ENCODE peak calls at places on chromosomes 1 and 21, in six cellular contexts. Y is sigmoid colon, R is right cardiac atrium, Q is heart right ventricle, E is uterus, L is psoas muscle. B is an unnamed sample.

GRCh38 chr1:68321084-68321685 is 88.9 kb upstream of the WLS start:
- DNase-seq in Y (peak; percentile 87), R (peak; percentile 86), Q (peak; percentile 64), E (peak; percentile 55), L (peak; percentile 44), B (peak; percentile 21)

GRCh38 chr1:6800728-6801127 is 15.5 kb downstream of the CAMTA1 start:
- DNase-seq in Y (no peak), R (no peak), Q (no peak), E (no peak), L (no peak), B (no peak)

GRCh38 chr1:157104598-157105293 is 5.1 kb upstream of the ETV3L start:
- DNase-seq in Y (peak; percentile 11), R (no peak), Q (no peak), E (no peak), L (no peak), B (no peak)

GRCh38 chr21:29007801-29008200 is 11.3 kb downstream of the RWDD2B start:
- DNase-seq in Y (no peak), R (no peak), Q (no peak), E (no peak), L (no peak), B (no peak)

GRCh38 chr21:42848932-42849758 is 30.2 kb downstream of the WDR4 start:
- DNase-seq in Y (no peak), R (peak; percentile 15), Q (no peak), E (no peak), L (no peak), B (no peak)

GRCh38 chr1:224769987-224770693 is 154.0 kb downstream of the CNIH3 start:
- DNase-seq in Y (no peak), R (no peak), Q (no peak), E (no peak), L (no peak), B (no peak)

GRCh38 chr1:43439781-43440180 is 13.9 kb downstream of the HYI start:
- DNase-seq in Y (no peak), R (no peak), Q (no peak), E (peak; percentile 11), L (no peak), B (no peak)

GRCh38 chr1:234985531-234986294 is 142.9 kb downstream of the TOMM20 start:
- DNase-seq in Y (peak; percentile 65), R (peak; percentile 73), Q (no peak), E (no peak), L (no peak), B (no peak)

GRCh38 chr1:160522136-160522535 is 919 bp downstream of the SLAMF6 start:
- DNase-seq in Y (no peak), R (no peak), Q (no peak), E (no peak), L (no peak), B (no peak)

GRCh38 chr1:156959414-156959813 is 39.0 kb downstream of the LRRC71 start:
- DNase-seq in Y (no peak), R (no peak), Q (no peak), E (no peak), L (no peak), B (no peak)

GRCh38 chr1:210647406-210648333 is 319.0 kb downstream of the HHAT start:
- DNase-seq in Y (no peak), R (no peak), Q (no peak), E (no peak), L (no peak), B (no peak)

GRCh38 chr1:236868625-236869467 is 73.8 kb downstream of the MTR start:
- DNase-seq in Y (no peak), R (no peak), Q (no peak), E (no peak), L (no peak), B (no peak)

GRCh38 chr21:40140675-40141074 is 273.4 kb downstream of the PCP4 start:
- DNase-seq in Y (no peak), R (no peak), Q (no peak), E (no peak), L (no peak), B (no peak)

DNA sequence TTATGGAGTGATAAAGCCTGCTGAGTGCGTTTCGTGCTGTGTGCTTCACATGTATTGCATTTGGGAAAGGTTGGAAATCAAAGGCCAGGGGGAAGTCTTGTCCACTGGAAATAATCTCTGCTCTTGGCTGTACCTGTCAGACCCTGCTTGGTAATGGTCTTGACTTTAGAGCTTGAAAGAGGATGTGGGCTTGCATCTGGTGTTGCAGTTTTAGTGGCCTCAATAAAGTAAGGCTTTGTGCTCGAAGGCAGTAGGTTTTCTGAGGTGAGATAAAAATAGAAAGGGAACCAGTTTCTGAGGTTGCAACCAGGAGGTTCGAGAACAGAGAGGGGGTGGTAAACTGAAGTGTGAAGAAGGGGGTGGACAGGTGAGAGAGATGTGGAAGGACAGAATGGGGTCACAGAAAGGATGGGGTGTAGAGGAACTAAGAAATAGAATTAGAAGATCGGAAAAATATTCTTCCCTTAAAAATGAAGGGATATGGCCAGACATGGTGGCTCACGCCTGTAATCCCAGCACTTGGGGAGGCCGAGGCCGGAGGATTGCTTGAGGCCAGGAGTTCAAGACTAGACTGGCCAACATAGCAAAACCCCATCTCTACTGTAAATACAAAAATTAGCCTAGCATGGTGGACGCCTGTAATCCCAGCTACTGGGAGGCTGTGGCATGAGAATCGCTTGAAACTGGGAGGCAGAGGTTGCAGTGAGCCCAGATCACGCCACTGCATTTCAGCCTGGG is 1.5 kb downstream of the S100PBP start:
- DNase-seq in Y (no peak), R (no peak), Q (no peak), E (no peak), L (no peak), B (no peak)
- H3K4me3 ChIP-seq in Y (peak overlapping the region; percentile 75), R (peak overlapping the region; percentile 70), Q (peak overlapping the region; percentile 80), E (no peak overlapping the region), L (peak overlapping the region; percentile 74), B (peak overlapping the region; percentile 85)

GRCh38 chr1:181151378-181152326 is 63.2 kb downstream of the IER5 start:
- DNase-seq in Y (peak; percentile 47), R (no peak), Q (no peak), E (peak; percentile 38), L (no peak), B (no peak)
- H3K4me1 ChIP-seq in Y (peaks cover 25% of the 10 kb centered on the region), R (peaks cover 13% of the 10 kb centered on the region), Q (peaks cover 30% of the 10 kb centered on the region), E (peaks cover 8% of the 10 kb centered on the region), L (peaks cover 55% of the 10 kb centered on the region), B (peaks cover 29% of the 10 kb centered on the region)

DNA sequence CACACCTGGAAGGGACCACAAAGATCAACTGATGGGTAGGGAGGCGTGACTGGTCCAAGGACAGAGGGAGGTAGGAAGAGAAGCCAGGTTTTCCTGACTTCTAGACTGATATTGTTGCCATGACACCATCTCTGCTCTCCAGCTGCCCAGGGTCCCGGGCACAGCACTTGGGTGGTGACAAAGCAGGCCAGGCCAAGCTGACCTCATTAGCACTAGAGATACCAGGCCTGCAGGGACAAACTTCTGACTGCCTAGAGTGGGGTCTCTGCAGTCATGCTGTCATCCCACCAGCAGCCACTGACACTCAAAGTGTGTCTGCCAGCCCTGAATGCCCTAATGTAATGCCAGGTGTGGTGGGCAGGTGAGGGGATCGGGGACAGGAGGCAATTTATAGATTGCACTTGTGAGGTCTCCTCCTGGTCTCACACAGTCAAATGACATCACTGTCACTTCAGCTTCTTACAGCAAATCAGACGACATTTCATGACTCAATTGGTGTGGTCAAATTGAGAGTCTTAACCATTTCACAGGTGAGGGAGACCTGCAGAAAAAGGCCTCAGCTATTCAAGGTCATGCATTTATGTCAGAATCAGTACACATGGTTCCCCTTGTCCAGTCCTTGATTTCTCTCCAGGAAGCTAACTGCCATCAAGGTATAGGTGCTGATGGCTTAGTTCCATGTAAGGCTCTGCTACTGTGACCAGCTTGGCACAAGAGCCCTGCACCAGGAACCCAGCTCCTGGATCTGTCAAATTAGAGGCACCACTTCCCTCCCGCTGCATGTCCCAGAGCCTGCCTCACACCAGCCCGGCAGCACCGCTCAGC is 2.7 kb downstream of the SLC9A1 start:
- DNase-seq in Y (no peak), R (peak; percentile 74), Q (peak; percentile 49), E (no peak), L (no peak), B (no peak)
- H3K4me3 ChIP-seq in Y (peak overlapping the region; percentile 85), R (peak overlapping the region; percentile 32), Q (peak overlapping the region; percentile 57), E (peak overlapping the region; percentile 27), L (peak overlapping the region; percentile 78), B (peak overlapping the region; percentile 88)

DNA sequence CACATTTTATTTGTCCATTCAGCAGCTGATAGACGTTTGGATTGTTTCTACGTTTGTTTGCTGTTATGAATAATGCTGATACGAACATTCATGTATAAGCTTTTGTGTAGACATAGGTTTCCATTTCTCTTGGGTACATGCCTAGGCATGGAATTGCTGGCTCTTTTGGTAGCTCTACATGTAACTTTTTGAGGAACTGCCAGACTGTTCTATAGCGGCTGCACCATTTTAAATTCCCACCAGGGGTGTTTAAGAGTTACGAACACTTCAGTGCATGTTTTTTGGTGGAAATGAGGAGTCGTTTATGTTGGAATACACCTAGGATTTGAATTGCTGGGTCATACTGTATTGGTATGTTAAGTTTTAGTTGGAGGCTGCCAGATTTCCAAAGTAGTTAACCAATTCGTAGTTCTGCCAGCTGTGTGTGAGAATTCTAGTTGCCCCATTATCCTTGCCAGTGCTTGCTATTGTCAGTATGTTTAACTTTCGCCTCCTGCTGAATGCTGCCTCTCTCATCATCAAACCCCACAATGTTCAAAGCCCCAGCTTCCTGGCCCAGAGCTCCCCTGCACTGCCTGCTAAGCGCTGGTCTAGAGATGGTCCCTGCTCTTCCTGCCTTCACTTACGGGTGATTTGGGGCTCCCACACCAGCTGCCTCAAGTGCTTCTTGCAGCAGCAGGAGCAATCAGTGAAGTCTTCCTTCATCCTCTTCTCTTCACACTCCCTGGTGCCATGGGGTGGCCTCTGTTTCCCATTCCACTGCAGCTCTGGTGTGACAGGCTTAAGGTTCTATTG is 81.0 kb downstream of the MAN1C1 start:
- DNase-seq in Y (no peak), R (no peak), Q (no peak), E (no peak), L (no peak), B (no peak)
- H3K4me1 ChIP-seq in Y (peaks cover 95% of the 10 kb centered on the region), R (peaks cover 27% of the 10 kb centered on the region), Q (peaks cover 56% of the 10 kb centered on the region), E (peaks cover 23% of the 10 kb centered on the region), L (peaks cover 66% of the 10 kb centered on the region), B (peaks cover 90% of the 10 kb centered on the region)

B was measured in thoracic aorta.